ENCODE peak calls at places on chromosomes 3 and 15, in nine cellular contexts. S, M, U, X, G, R, Q, Z and L are unnamed samples.

GRCh38 chr15:90845201-90845949 is 23.0 kb upstream of the FURIN start:
- DNase-seq in S (no peak), M (peak), U (no peak), X (peak), G (peak), R (peak), Q (no peak), Z (no peak), L (peak)

GRCh38 chr3:164459526-164460151 is 618.7 kb downstream of the SI start:
- DNase-seq in S (no peak), M (no peak), U (no peak), X (no peak), G (no peak), R (no peak), Q (no peak), Z (no peak), L (no peak)

GRCh38 chr15:66356069-66356358 is 471 bp downstream of the TIPIN start:
- DNase-seq in S (no peak), M (no peak), U (no peak), X (no peak), G (no peak), R (no peak), Q (no peak), Z (no peak), L (no peak)

GRCh38 chr3:184491867-184492615 is 69.5 kb upstream of the EPHB3 start:
- DNase-seq in S (no peak), M (peak), U (peak), X (no peak), G (no peak), R (no peak), Q (no peak), Z (no peak), L (no peak)

GRCh38 chr15:96264801-96265515 is 65.5 kb upstream of the NR2F2 start:
- DNase-seq in S (peak), M (peak), U (no peak), X (peak), G (no peak), R (no peak), Q (no peak), Z (no peak), L (no peak)

GRCh38 chr3:182954553-182954952 is 25.8 kb downstream of the DCUN1D1 start:
- DNase-seq in S (no peak), M (peak), U (no peak), X (no peak), G (no peak), R (no peak), Q (no peak), Z (no peak), L (no peak)

GRCh38 chr15:98650871-98651481 is 2.6 kb downstream of the IGF1R start:
- DNase-seq in S (no peak), M (peak), U (no peak), X (peak), G (no peak), R (peak), Q (no peak), Z (peak), L (no peak)

GRCh38 chr3:157475921-157476395 is 27.3 kb downstream of the VEPH1 start:
- DNase-seq in S (no peak), M (peak), U (no peak), X (peak), G (no peak), R (peak), Q (no peak), Z (no peak), L (no peak)

GRCh38 chr15:101528108-101528916 is 38.8 kb upstream of the PCSK6 start:
- DNase-seq in S (peak), M (peak), U (peak), X (no peak), G (no peak), R (no peak), Q (no peak), Z (peak), L (no peak)

GRCh38 chr3:115279939-115280338 is 132.9 kb upstream of the ZBTB20 start:
- DNase-seq in S (no peak), M (peak), U (no peak), X (no peak), G (peak), R (no peak), Q (no peak), Z (no peak), L (no peak)

GRCh38 chr3:100108464-100109079 is 5.7 kb downstream of the FILIP1L start:
- DNase-seq in S (no peak), M (no peak), U (no peak), X (no peak), G (no peak), R (no peak), Q (no peak), Z (no peak), L (no peak)

GRCh38 chr3:16890605-16891333 is 6.0 kb downstream of the PLCL2 start:
- DNase-seq in S (no peak), M (peak), U (no peak), X (peak), G (no peak), R (peak), Q (no peak), Z (no peak), L (no peak)

GRCh38 chr3:73378207-73378606 is 246.5 kb downstream of the PDZRN3 start:
- DNase-seq in S (no peak), M (no peak), U (no peak), X (no peak), G (no peak), R (no peak), Q (no peak), Z (no peak), L (no peak)

GRCh38 chr15:85327820-85328219 is 52.6 kb upstream of the AKAP13 start:
- DNase-seq in S (no peak), M (no peak), U (no peak), X (no peak), G (no peak), R (no peak), Q (no peak), Z (no peak), L (no peak)

GRCh38 chr3:32564195-32564594 is 6.5 kb downstream of the DYNC1LI1 start:
- DNase-seq in S (no peak), M (no peak), U (no peak), X (no peak), G (no peak), R (no peak), Q (no peak), Z (no peak), L (no peak)

GRCh38 chr3:125431912-125432587 is 56.9 kb upstream of the ZNF148 start:
- DNase-seq in S (no peak), M (peak), U (no peak), X (peak), G (no peak), R (no peak), Q (no peak), Z (no peak), L (no peak)

GRCh38 chr3:9810846-9811245 is 784 bp downstream of the TTLL3 start:
- DNase-seq in S (no peak), M (no peak), U (no peak), X (no peak), G (no peak), R (no peak), Q (no peak), Z (no peak), L (no peak)

GRCh38 chr15:25805006-25805405 is 58.1 kb downstream of the ATP10A start:
- DNase-seq in S (no peak), M (peak), U (no peak), X (peak), G (no peak), R (no peak), Q (no peak), Z (no peak), L (no peak)

GRCh38 chr3:85151555-85151954 is 192.8 kb downstream of the CADM2 start:
- DNase-seq in S (no peak), M (no peak), U (no peak), X (no peak), G (no peak), R (no peak), Q (no peak), Z (no peak), L (no peak)

GRCh38 chr3:187719628-187720336 is 17.4 kb upstream of the RTP2 start:
- DNase-seq in S (no peak), M (no peak), U (peak), X (no peak), G (no peak), R (no peak), Q (no peak), Z (no peak), L (no peak)

GRCh38 chr15:24933716-24934115 is 21.1 kb upstream of the SNRPN start:
- DNase-seq in S (no peak), M (no peak), U (no peak), X (no peak), G (no peak), R (no peak), Q (no peak), Z (no peak), L (no peak)

GRCh38 chr15:71713191-71713798 is 97.1 kb upstream of the NR2E3 start:
- DNase-seq in S (no peak), M (no peak), U (no peak), X (no peak), G (no peak), R (no peak), Q (no peak), Z (no peak), L (no peak)

GRCh38 chr3:66755924-66756323 is 242.2 kb upstream of the KBTBD8 start:
- DNase-seq in S (no peak), M (no peak), U (no peak), X (no peak), G (no peak), R (no peak), Q (no peak), Z (no peak), L (no peak)

GRCh38 chr15:34952481-34952880 is 17.1 kb downstream of the AQR start:
- DNase-seq in S (no peak), M (peak), U (no peak), X (no peak), G (no peak), R (no peak), Q (no peak), Z (no peak), L (no peak)
- H3K4me3 ChIP-seq in S (no peak), M (no peak), U (no peak), X (no peak), G (no peak), R (no peak), Q (no peak), Z (no peak), L (no peak)

GRCh38 chr15:79595271-79595670 is 163.1 kb downstream of the MINAR1 start:
- DNase-seq in S (no peak), M (no peak), U (no peak), X (no peak), G (no peak), R (no peak), Q (no peak), Z (no peak), L (no peak)
- H3K4me3 ChIP-seq in S (no peak), M (no peak), U (no peak), X (no peak), G (no peak), R (no peak), Q (no peak), Z (no peak), L (no peak)

DNA sequence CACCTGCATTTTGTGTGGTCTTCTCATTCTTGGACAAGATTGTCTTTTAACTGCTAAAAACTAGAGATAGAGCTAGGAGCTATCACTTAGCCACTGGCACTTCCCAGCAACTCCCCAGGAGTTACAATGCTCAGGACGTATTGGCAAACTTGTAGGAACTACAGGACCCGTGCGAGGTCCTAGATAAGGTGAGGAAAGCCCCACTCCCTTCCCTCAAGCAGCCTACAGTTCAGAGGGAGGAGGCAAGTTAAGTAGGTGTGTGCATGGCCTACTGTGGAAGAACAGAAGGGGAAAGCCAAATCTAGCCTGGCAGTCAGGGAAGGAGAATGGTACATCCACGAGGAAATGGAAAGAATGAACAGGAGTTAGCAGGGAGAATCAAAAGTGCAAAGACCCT is 504.8 kb upstream of the PROK2 start:
- DNase-seq in S (no peak), M (no peak), U (no peak), X (no peak), G (no peak), R (no peak), Q (no peak), Z (no peak), L (no peak)
- H3K4me3 ChIP-seq in S (no peak), M (no peak), U (no peak), X (no peak), G (no peak), R (no peak), Q (peak), Z (no peak), L (no peak)

DNA sequence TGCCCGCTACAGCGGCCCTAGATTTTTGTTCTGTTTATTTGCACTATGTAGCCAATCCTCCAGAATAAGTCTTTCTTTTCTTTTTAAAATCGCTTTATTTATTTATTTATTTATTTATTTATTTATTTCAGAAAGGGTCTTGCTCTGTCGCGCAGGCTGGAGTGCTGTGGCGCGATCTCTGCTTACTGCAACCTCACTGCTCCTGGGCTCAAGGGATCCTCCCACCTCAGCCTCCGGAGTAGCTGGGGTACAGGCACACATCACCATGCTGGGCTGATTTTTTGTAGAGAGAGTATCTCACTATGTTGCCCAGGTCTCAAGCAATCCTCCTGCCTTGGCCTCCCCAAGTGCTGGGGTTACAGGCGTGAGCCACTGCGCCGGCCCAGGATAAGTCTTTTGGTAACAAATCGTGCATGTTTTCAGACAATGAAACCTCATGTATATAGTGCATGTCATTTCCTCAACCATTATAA is 333 bp upstream of the MTFMT start:
- DNase-seq in S (no peak), M (no peak), U (no peak), X (no peak), G (no peak), R (no peak), Q (no peak), Z (no peak), L (no peak)
- H3K4me3 ChIP-seq in S (no peak), M (peak), U (peak), X (peak), G (peak), R (no peak), Q (peak), Z (no peak), L (no peak)

GRCh38 chr15:86590461-86590860 is 510.8 kb downstream of the AGBL1 start:
- DNase-seq in S (no peak), M (no peak), U (no peak), X (no peak), G (no peak), R (no peak), Q (no peak), Z (no peak), L (no peak)
- H3K4me3 ChIP-seq in S (no peak), M (no peak), U (no peak), X (no peak), G (no peak), R (no peak), Q (no peak), Z (no peak), L (no peak)

DNA sequence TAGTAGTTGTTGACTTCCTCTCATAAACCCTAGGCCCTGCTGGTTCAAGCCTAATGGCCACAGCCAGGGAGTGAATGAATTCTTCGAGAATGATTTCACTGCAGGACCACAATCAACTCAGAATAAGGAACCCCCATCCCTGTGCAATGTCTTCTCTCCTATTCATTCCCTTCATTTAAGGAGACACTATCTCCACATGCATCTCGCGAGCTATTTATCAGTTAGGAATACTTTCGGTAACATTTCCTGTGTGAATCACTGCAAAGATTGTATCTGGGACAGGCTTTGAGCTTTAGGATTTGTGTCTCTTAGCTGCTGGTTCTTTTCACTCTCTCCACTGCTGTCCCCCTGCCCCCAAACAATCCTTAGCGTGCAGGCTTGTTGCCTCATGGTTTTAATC is 94.4 kb downstream of the MYLK start:
- DNase-seq in S (no peak), M (peak), U (no peak), X (peak), G (no peak), R (peak), Q (no peak), Z (no peak), L (no peak)
- H3K4me3 ChIP-seq in S (no peak), M (no peak), U (no peak), X (no peak), G (no peak), R (no peak), Q (no peak), Z (no peak), L (no peak)